ENCODE peak calls at places on chromosomes 7 and 10, in five cellular contexts. G is coronary artery, F is prostate gland, W is lung, O is RWPE1. U is an unnamed sample.

GRCh38 chr10:124589491-124590006 is 127.9 kb downstream of the LHPP start:
- DNase-seq in G (no peak), F (peak), W (no peak), O (no peak), U (peak)

GRCh38 chr10:100119726-100120125 is 38.1 kb upstream of the CPN1 start:
- DNase-seq in G (no peak), F (no peak), W (no peak), O (no peak), U (no peak)

GRCh38 chr10:12534824-12535223 is 185.5 kb downstream of the CAMK1D start:
- DNase-seq in G (no peak), F (no peak), W (no peak), O (no peak), U (no peak)

GRCh38 chr7:86950944-86951343 is 108.5 kb downstream of the ELAPOR2 start:
- DNase-seq in G (no peak), F (no peak), W (no peak), O (no peak), U (no peak)

GRCh38 chr7:55191926-55192692 is 173.0 kb upstream of the LANCL2 start:
- DNase-seq in G (peak), F (no peak), W (no peak), O (no peak), U (no peak)

GRCh38 chr10:118990326-118990725 is 39.2 kb upstream of the NANOS1 start:
- DNase-seq in G (no peak), F (no peak), W (no peak), O (no peak), U (no peak)

GRCh38 chr7:17233643-17234397 is 64.6 kb upstream of the AHR start:
- DNase-seq in G (no peak), F (no peak), W (no peak), O (no peak), U (no peak)

GRCh38 chr10:91632671-91633550 is at the start of gene PPP1R3C:
- DNase-seq in G (peak), F (peak), W (peak), O (peak), U (peak)

GRCh38 chr7:142956951-142957623 is 5.1 kb downstream of the KEL start:
- DNase-seq in G (no peak), F (no peak), W (no peak), O (peak), U (no peak)

GRCh38 chr7:130897515-130898419 is 163.8 kb upstream of the KLF14 start:
- DNase-seq in G (peak), F (no peak), W (no peak), O (no peak), U (no peak)

GRCh38 chr10:119517235-119518141 is 25.0 kb downstream of the RGS10 start:
- DNase-seq in G (no peak), F (no peak), W (no peak), O (no peak), U (peak)

GRCh38 chr10:120634629-120635028 is 177.6 kb downstream of the PLPP4 start:
- DNase-seq in G (no peak), F (no peak), W (no peak), O (no peak), U (no peak)

GRCh38 chr7:95427914-95428516 is 6.8 kb downstream of the PON2 start:
- DNase-seq in G (no peak), F (no peak), W (no peak), O (no peak), U (no peak)

GRCh38 chr7:19491821-19492452 is 216.9 kb downstream of the POLR1F start:
- DNase-seq in G (no peak), F (no peak), W (no peak), O (peak), U (peak)

GRCh38 chr10:119522747-119523426 is 19.6 kb downstream of the RGS10 start:
- DNase-seq in G (no peak), F (no peak), W (peak), O (peak), U (no peak)

GRCh38 chr10:117237401-117237991 is 3.4 kb upstream of the SLC18A2 start:
- DNase-seq in G (no peak), F (no peak), W (no peak), O (no peak), U (no peak)

GRCh38 chr7:139687980-139688632 is 89.7 kb downstream of the HIPK2 start:
- DNase-seq in G (no peak), F (no peak), W (no peak), O (peak), U (no peak)

GRCh38 chr10:91672021-91672608 is 39.2 kb upstream of the PPP1R3C start:
- DNase-seq in G (no peak), F (no peak), W (no peak), O (no peak), U (no peak)

GRCh38 chr10:124079864-124080263 is 13.5 kb downstream of the CHST15 start:
- DNase-seq in G (no peak), F (no peak), W (no peak), O (no peak), U (no peak)

GRCh38 chr10:95759233-95759826 is 3.4 kb downstream of the ENTPD1 start:
- DNase-seq in G (no peak), F (no peak), W (no peak), O (no peak), U (no peak)
- H3K27ac ChIP-seq in G (peak), F (peak), W (peak), O (no peak), U (no peak)

DNA sequence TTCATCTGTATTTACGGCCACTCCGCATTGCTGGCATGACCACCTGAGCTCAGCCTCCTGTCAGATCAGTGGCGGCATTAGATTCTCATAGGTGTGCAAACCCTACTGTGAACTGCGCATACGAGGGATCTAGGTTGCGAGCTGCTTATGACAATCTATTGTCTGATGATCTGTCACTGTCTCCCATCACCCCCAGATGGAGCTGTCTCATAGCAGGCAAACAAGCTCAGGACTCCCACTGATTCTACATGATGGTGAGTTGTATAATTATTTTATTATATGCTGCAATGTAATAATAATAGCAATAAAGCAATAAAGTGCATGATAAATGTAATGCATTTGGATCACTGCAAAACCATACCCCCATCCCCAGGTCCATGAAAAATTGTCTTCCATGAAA is 1172.9 kb upstream of the AUTS2 start:
- DNase-seq in G (no peak), F (no peak), W (no peak), O (no peak), U (peak)
- TF ChIP-seq CTCF in G (no peak), F (no peak), W (no peak), O (no peak), U (no peak)

DNA sequence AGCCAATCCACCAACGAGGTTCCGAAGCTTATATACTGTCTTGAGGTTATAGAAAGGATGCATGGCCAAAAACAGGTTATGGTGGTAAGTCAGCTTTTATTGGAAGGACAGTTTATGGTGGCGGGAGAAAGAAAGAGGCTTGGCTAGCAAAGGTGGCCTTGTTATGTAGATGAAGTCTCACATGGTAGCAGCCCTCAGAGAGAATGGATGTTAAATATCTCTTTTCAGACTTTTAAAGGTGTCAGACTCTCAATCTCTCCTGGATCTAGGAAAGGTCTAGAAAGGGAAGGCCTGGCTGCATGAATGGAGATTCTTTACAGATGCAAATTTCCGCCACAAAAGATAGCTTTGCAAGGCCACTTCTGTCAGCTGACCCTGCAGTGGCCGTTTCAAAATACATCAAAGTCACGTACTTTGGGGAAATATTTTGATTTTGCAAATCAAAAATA is 333.8 kb downstream of the GALNT17 start:
- DNase-seq in G (no peak), F (no peak), W (no peak), O (no peak), U (no peak)
- H3K27ac ChIP-seq in G (no peak), F (no peak), W (no peak), O (no peak), U (no peak)

GRCh38 chr7:37920619-37921339 is at the start of gene EPDR1:
- DNase-seq in G (peak), F (peak), W (peak), O (no peak), U (peak)
- TF ChIP-seq CTCF in G (no peak), F (no peak), W (no peak), O (no peak), U (no peak)

DNA sequence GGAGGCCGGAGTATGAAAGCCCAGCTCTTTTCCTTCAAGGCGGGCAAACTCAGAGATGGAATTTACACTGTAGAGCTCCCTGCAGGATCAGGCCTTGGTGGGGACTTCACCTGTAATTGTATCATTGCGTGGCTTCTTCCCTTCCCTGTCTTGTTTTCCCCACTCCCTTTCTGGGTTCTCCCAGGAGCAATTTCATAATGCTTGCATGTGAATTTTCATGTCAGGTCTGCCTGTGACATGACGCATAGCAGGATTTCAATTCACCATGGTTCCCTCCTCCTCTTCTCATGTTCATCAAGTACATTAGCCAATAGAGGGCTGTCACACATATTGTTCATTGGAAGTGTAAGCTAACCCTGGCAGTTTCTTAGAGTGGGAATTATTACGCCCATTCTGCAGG is 197.7 kb downstream of the RPS24 start:
- DNase-seq in G (no peak), F (no peak), W (no peak), O (no peak), U (no peak)
- H3K27ac ChIP-seq in G (no peak), F (no peak), W (no peak), O (no peak), U (no peak)

DNA sequence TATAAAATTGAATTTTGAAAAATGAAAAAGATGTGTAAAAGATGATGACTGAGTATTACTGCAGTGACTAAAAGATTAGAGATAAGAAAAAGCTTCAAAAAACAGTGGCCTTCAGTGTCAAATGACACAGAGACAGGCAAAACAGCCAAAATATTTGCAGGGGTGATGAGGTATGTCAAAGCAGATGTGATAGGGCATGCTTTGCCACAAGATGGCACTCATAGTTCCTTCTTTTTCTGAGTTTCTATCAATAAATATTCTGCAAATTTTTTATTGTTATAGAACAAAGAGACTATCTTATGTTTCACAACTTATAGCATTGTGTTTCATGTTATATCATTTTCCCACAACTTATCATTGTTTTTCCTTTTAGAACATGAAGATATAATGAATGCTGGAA is 344.1 kb upstream of the HPS1 start:
- DNase-seq in G (no peak), F (no peak), W (no peak), O (peak), U (no peak)
- TF ChIP-seq CTCF in G (no peak), F (no peak), W (no peak), O (peak), U (no peak)

DNA sequence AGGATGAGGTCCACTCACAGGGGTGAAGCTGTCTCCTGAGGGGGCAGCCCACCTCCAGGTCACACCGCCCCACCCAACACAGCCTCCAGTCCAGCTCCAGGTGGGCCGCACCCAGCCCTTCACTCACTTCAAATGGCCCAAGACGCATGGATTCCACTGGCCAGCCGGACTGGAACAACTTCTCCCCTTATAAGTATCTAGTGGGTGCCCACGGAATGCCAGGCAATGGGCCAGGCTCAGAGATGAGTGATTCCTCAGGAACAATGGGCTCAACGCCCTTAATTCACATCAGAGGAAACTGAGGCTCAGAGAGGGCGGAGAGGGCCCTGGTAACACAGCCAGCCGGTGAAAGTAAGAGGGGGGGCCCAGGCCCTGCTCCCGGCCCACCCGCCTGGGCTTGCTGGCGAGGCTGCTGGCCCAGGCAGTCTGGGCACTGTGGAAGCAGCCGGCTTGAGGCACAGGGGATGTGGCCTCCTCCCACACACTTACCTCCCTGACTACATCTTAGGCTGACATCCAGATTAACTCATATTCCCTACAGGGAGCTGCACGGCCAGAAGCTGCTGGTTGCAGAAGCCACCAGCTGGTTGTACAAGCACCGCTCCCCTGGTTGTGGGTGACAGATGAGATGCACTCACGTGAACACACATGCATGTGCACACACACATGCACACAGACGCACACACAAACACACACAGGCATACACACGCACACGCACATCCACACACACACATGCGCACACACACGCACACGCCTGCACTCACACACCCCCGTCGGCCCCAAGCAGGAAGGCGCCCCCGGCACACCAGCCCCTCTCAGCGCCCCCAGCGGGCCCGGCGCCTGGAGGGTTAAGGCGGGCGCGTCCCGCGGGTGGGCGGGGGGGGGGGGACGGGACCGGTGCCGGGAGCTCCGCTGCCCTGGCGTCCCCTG is 1.0 kb upstream of the FAM20C start:
- DNase-seq in G (no peak), F (peak), W (no peak), O (peak), U (peak)
- H3K27ac ChIP-seq in G (peak), F (peak), W (peak), O (peak), U (peak)

U was measured in testis.